ENCODE peak calls at places on chromosomes 2 and 18, in five cellular contexts. A, W, U, R and C are unnamed samples.

GRCh38 chr2:191612496-191612895 is 65.4 kb upstream of the NABP1 start:
- DNase-seq in A (peak), R (no peak), U (no peak), W (no peak), C (no peak)

GRCh38 chr2:42752299-42752698 is 11.6 kb downstream of the OXER1 start:
- DNase-seq in U (no peak), R (no peak), A (no peak), W (peak), C (no peak)

GRCh38 chr2:236968101-236968886 is 117.4 kb upstream of the COPS8 start:
- DNase-seq in U (no peak), R (no peak), A (no peak), W (peak), C (peak)

GRCh38 chr18:48629730-48630324 is 91.0 kb downstream of the CTIF start:
- DNase-seq in A (peak), R (no peak), W (no peak), U (no peak), C (peak)

GRCh38 chr18:47772374-47773248 is 157.8 kb downstream of the SMAD2 start:
- DNase-seq in R (no peak), A (peak), W (peak), U (peak), C (peak)

GRCh38 chr2:171787333-171788072 is 100.2 kb downstream of the DYNC1I2 start:
- DNase-seq in W (no peak), R (no peak), A (no peak), U (no peak), C (no peak)

GRCh38 chr18:42051411-42051810 is 96.4 kb downstream of the PIK3C3 start:
- DNase-seq in A (no peak), W (no peak), U (no peak), R (no peak), C (no peak)

GRCh38 chr2:85951351-85952067 is 62.7 kb upstream of the ST3GAL5 start:
- DNase-seq in W (no peak), R (no peak), A (no peak), U (no peak), C (no peak)

GRCh38 chr18:72107647-72108046 is 436.5 kb downstream of the CBLN2 start:
- DNase-seq in W (no peak), U (no peak), R (peak), A (no peak), C (no peak)

GRCh38 chr2:110881908-110882307 is 149.5 kb downstream of the ACOXL start:
- DNase-seq in A (no peak), R (no peak), W (no peak), U (no peak), C (no peak)

GRCh38 chr2:200728630-200729029 is 83.1 kb upstream of the BZW1 start:
- DNase-seq in W (no peak), A (no peak), R (no peak), U (no peak), C (no peak)